ENCODE peak calls at places on chromosomes 16 and 17, in six cellular contexts. B, M, H, J, N and X are unnamed samples.

GRCh38 chr17:72606656-72607055 is 485.8 kb downstream of the SLC39A11 start:
- DNase-seq in B (no peak), M (no peak), H (no peak), J (no peak), N (no peak), X (no peak)

GRCh38 chr17:50064253-50064991 is 8.5 kb downstream of the ITGA3 start:
- DNase-seq in B (peak; percentile 86), M (no peak), H (no peak), J (no peak), N (peak; percentile 92), X (peak; percentile 88)

GRCh38 chr17:27293359-27293897 is 486 bp upstream of the WSB1 start:
- DNase-seq in B (no peak), M (no peak), H (no peak), J (no peak), N (no peak), X (no peak)

GRCh38 chr16:69078073-69078472 is 27.4 kb upstream of the HAS3 start:
- DNase-seq in B (no peak), M (no peak), H (no peak), J (no peak), N (no peak), X (no peak)

GRCh38 chr16:29849505-29849904 is 13.5 kb downstream of the CDIPT start:
- DNase-seq in B (no peak), M (no peak), H (no peak), J (no peak), N (no peak), X (no peak)

GRCh38 chr17:82436601-82437324 is 13.8 kb downstream of the CYBC1 start:
- DNase-seq in B (no peak), M (no peak), H (no peak), J (no peak), N (no peak), X (no peak)

GRCh38 chr17:44919411-44919810 is 4.1 kb upstream of the GFAP start:
- DNase-seq in B (no peak), M (no peak), H (no peak), J (no peak), N (no peak), X (no peak)

GRCh38 chr17:15782809-15783208 is 50.7 kb downstream of the TBC1D26 start:
- DNase-seq in B (peak; percentile 22), M (peak; percentile 23), H (peak; percentile 68), J (peak; percentile 41), N (peak; percentile 55), X (peak; percentile 2)

GRCh38 chr17:74466785-74467158 is 338 bp downstream of the CD300A start:
- DNase-seq in B (no peak), M (no peak), H (no peak), J (no peak), N (no peak), X (no peak)

GRCh38 chr17:50794361-50794760 is 27.0 kb upstream of the ANKRD40CL start:
- DNase-seq in B (no peak), M (no peak), H (no peak), J (no peak), N (no peak), X (no peak)

GRCh38 chr16:56493131-56493530 is 26.7 kb downstream of the BBS2 start:
- DNase-seq in B (no peak), M (no peak), H (no peak), J (no peak), N (no peak), X (no peak)

GRCh38 chr17:19728114-19728495 is 11.7 kb upstream of the SLC47A2 start:
- DNase-seq in B (peak; percentile 87), M (no peak), H (peak; percentile 77), J (no peak), N (peak; percentile 72), X (peak; percentile 71)

GRCh38 chr16:68374251-68374805 is 63.5 kb downstream of the PRMT7 start:
- DNase-seq in B (no peak), M (no peak), H (no peak), J (no peak), N (no peak), X (no peak)

GRCh38 chr16:83615131-83615530 is 192.6 kb upstream of the HSBP1 start:
- DNase-seq in B (no peak), M (no peak), H (no peak), J (no peak), N (no peak), X (no peak)

GRCh38 chr17:42313773-42314566 is 25.7 kb downstream of the STAT5A start:
- DNase-seq in B (no peak), M (no peak), H (no peak), J (no peak), N (no peak), X (no peak)

GRCh38 chr17:78889525-78889924 is 13.5 kb downstream of the CEP295NL start:
- DNase-seq in B (no peak), M (no peak), H (no peak), J (no peak), N (no peak), X (no peak)

GRCh38 chr17:4536742-4537411 is 18.3 kb downstream of the MYBBP1A start:
- DNase-seq in B (peak; percentile 75), M (no peak), H (no peak), J (no peak), N (peak; percentile 12), X (no peak)

GRCh38 chr17:6591599-6592158 is 35.3 kb upstream of the PITPNM3 start:
- DNase-seq in B (peak; percentile 60), M (no peak), H (no peak), J (no peak), N (peak; percentile 77), X (peak; percentile 86)

GRCh38 chr17:73342057-73342522 is 30.3 kb upstream of the CDC42EP4 start:
- DNase-seq in B (peak; percentile 91), M (no peak), H (peak; percentile 65), J (no peak), N (peak; percentile 81), X (peak; percentile 68)

GRCh38 chr17:82924812-82925211 is 85.0 kb upstream of the ZNF750 start:
- DNase-seq in B (no peak), M (no peak), H (no peak), J (no peak), N (no peak), X (no peak)

GRCh38 chr16:81873843-81874752 is 95.0 kb downstream of the PLCG2 start:
- DNase-seq in B (peak; percentile 40), M (peak; percentile 25), H (peak; percentile 65), J (no peak), N (peak; percentile 39), X (no peak)

GRCh38 chr17:74485841-74486240 is 19.4 kb downstream of the CD300A start:
- DNase-seq in B (no peak), M (no peak), H (no peak), J (no peak), N (no peak), X (no peak)

GRCh38 chr17:28371245-28372202 is at the start of gene SARM1:
- DNase-seq in B (peak; percentile 82), M (peak; percentile 80), H (peak; percentile 92), J (peak; percentile 77), N (peak; percentile 89), X (peak; percentile 67)

GRCh38 chr17:2449486-2449885 is 48.6 kb upstream of the MNT start:
- DNase-seq in B (peak; percentile 74), M (no peak), H (no peak), J (no peak), N (no peak), X (no peak)

GRCh38 chr17:17152385-17152784 is 53.7 kb downstream of the PLD6 start:
- DNase-seq in B (no peak), M (no peak), H (peak; percentile 67), J (no peak), N (no peak), X (no peak)

GRCh38 chr16:68778551-68779231 is 41.6 kb downstream of the CDH1 start:
- DNase-seq in B (no peak), M (no peak), H (no peak), J (no peak), N (no peak), X (no peak)

GRCh38 chr17:82693168-82693867 is 5.2 kb downstream of the RAB40B start:
- DNase-seq in B (no peak), M (no peak), H (no peak), J (no peak), N (no peak), X (no peak)

GRCh38 chr16:87343753-87344050 is 26.5 kb upstream of the C16orf95 start:
- DNase-seq in B (no peak), M (no peak), H (no peak), J (no peak), N (no peak), X (no peak)

GRCh38 chr17:73401911-73402310 is 90.1 kb upstream of the CDC42EP4 start:
- DNase-seq in B (peak; percentile 2), M (no peak), H (peak; percentile 71), J (no peak), N (peak; percentile 6), X (no peak)

GRCh38 chr17:11921296-11921695 is 76.0 kb downstream of the ZNF18 start:
- DNase-seq in B (no peak), M (no peak), H (no peak), J (no peak), N (no peak), X (no peak)

GRCh38 chr17:43987131-43988021 is 17.0 kb upstream of the NAGS start:
- DNase-seq in B (no peak), M (no peak), H (no peak), J (no peak), N (no peak), X (no peak)

GRCh38 chr16:49574826-49575225 is 201.2 kb downstream of the C16orf78 start:
- DNase-seq in B (no peak), M (no peak), H (no peak), J (no peak), N (no peak), X (no peak)

GRCh38 chr16:74813109-74813641 is 38.6 kb upstream of the FA2H start:
- DNase-seq in B (peak; percentile 58), M (peak; percentile 74), H (peak; percentile 47), J (peak; percentile 78), N (peak; percentile 65), X (peak; percentile 16)

GRCh38 chr16:9316008-9316407 is 224.6 kb downstream of the HAPSTR1 start:
- DNase-seq in B (no peak), M (no peak), H (no peak), J (no peak), N (no peak), X (no peak)